ENCODE peak calls at places on chromosomes 3 and 15, in nine cellular contexts. One of them, this sample, is unnamed.

GRCh38 chr15:101023501-101024110 is 104.4 kb downstream of the LRRK1 start:
- DNase-seq in activated T-helper 1 cell treated with anti-CD3 and anti-CD28 coated beads, Interleukin-2, amount 50 U/mL, for 16 hours: no peak
- DNase-seq in activated naive CD8-positive, alpha-beta T cell treated with anti-CD3 and anti-CD28 coated beads for 36 hours: no peak
- DNase-seq in left colon: no peak
- DNase-seq in OCI-LY7: no peak
- DNase-seq in LHCN-M2: no peak
- DNase-seq in activated T-cell treated with anti-CD3 and anti-CD28 coated beads, Interleukin-2, amount 50 U/mL, for 72 hours: no peak
- DNase-seq in spleen: no peak
- DNase-seq in midbrain: no peak
- DNase-seq in this sample: peak; percentile 25

GRCh38 chr3:112813723-112814171 is 32.9 kb downstream of the CD200R1L start:
- DNase-seq in left colon: peak; percentile 9
- DNase-seq in midbrain: peak; percentile 22
- DNase-seq in LHCN-M2: no peak
- DNase-seq in activated T-cell treated with anti-CD3 and anti-CD28 coated beads, Interleukin-2, amount 50 U/mL, for 72 hours: no peak
- DNase-seq in activated naive CD8-positive, alpha-beta T cell treated with anti-CD3 and anti-CD28 coated beads for 36 hours: no peak
- DNase-seq in OCI-LY7: peak; percentile 89
- DNase-seq in spleen: peak; percentile 79
- DNase-seq in activated T-helper 1 cell treated with anti-CD3 and anti-CD28 coated beads, Interleukin-2, amount 50 U/mL, for 16 hours: no peak
- DNase-seq in this sample: no peak

GRCh38 chr15:20340331-20340811 is 201.2 kb downstream of the GOLGA6L6 start:
- DNase-seq in activated T-cell treated with anti-CD3 and anti-CD28 coated beads, Interleukin-2, amount 50 U/mL, for 72 hours: no peak
- DNase-seq in left colon: peak; percentile 50
- DNase-seq in activated naive CD8-positive, alpha-beta T cell treated with anti-CD3 and anti-CD28 coated beads for 36 hours: no peak
- DNase-seq in midbrain: no peak
- DNase-seq in spleen: peak; percentile 88
- DNase-seq in LHCN-M2: no peak
- DNase-seq in OCI-LY7: no peak
- DNase-seq in activated T-helper 1 cell treated with anti-CD3 and anti-CD28 coated beads, Interleukin-2, amount 50 U/mL, for 16 hours: peak; percentile 51
- DNase-seq in this sample: peak; percentile 95

GRCh38 chr3:52600258-52600657 is 63.9 kb downstream of the UQCC5 start:
- DNase-seq in LHCN-M2: no peak
- DNase-seq in midbrain: no peak
- DNase-seq in activated naive CD8-positive, alpha-beta T cell treated with anti-CD3 and anti-CD28 coated beads for 36 hours: no peak
- DNase-seq in left colon: no peak
- DNase-seq in activated T-helper 1 cell treated with anti-CD3 and anti-CD28 coated beads, Interleukin-2, amount 50 U/mL, for 16 hours: no peak
- DNase-seq in activated T-cell treated with anti-CD3 and anti-CD28 coated beads, Interleukin-2, amount 50 U/mL, for 72 hours: no peak
- DNase-seq in OCI-LY7: peak; percentile 9
- DNase-seq in spleen: no peak
- DNase-seq in this sample: no peak

GRCh38 chr3:57048052-57048671 is 12.3 kb upstream of the SPATA12 start:
- DNase-seq in left colon: no peak
- DNase-seq in midbrain: peak; percentile 45
- DNase-seq in activated T-helper 1 cell treated with anti-CD3 and anti-CD28 coated beads, Interleukin-2, amount 50 U/mL, for 16 hours: no peak
- DNase-seq in OCI-LY7: no peak
- DNase-seq in activated naive CD8-positive, alpha-beta T cell treated with anti-CD3 and anti-CD28 coated beads for 36 hours: no peak
- DNase-seq in LHCN-M2: peak; percentile 63
- DNase-seq in activated T-cell treated with anti-CD3 and anti-CD28 coated beads, Interleukin-2, amount 50 U/mL, for 72 hours: no peak
- DNase-seq in spleen: peak; percentile 44
- DNase-seq in this sample: peak; percentile 87

GRCh38 chr3:192816274-192816853 is 89.0 kb upstream of the FGF12 start:
- DNase-seq in OCI-LY7: peak; percentile 40
- DNase-seq in activated T-cell treated with anti-CD3 and anti-CD28 coated beads, Interleukin-2, amount 50 U/mL, for 72 hours: no peak
- DNase-seq in spleen: no peak
- DNase-seq in midbrain: peak; percentile 71
- DNase-seq in left colon: no peak
- DNase-seq in activated T-helper 1 cell treated with anti-CD3 and anti-CD28 coated beads, Interleukin-2, amount 50 U/mL, for 16 hours: no peak
- DNase-seq in LHCN-M2: peak; percentile 52
- DNase-seq in activated naive CD8-positive, alpha-beta T cell treated with anti-CD3 and anti-CD28 coated beads for 36 hours: no peak
- DNase-seq in this sample: no peak

GRCh38 chr3:58672880-58673279 is 6.3 kb upstream of the FAM3D start:
- DNase-seq in activated T-cell treated with anti-CD3 and anti-CD28 coated beads, Interleukin-2, amount 50 U/mL, for 72 hours: no peak
- DNase-seq in activated T-helper 1 cell treated with anti-CD3 and anti-CD28 coated beads, Interleukin-2, amount 50 U/mL, for 16 hours: no peak
- DNase-seq in OCI-LY7: no peak
- DNase-seq in activated naive CD8-positive, alpha-beta T cell treated with anti-CD3 and anti-CD28 coated beads for 36 hours: no peak
- DNase-seq in spleen: no peak
- DNase-seq in midbrain: no peak
- DNase-seq in left colon: no peak
- DNase-seq in LHCN-M2: no peak
- DNase-seq in this sample: no peak

GRCh38 chr3:177589921-177590336 is 392.6 kb upstream of the TBL1XR1 start:
- DNase-seq in left colon: no peak
- DNase-seq in LHCN-M2: peak; percentile 90
- DNase-seq in activated naive CD8-positive, alpha-beta T cell treated with anti-CD3 and anti-CD28 coated beads for 36 hours: peak; percentile 14
- DNase-seq in OCI-LY7: no peak
- DNase-seq in activated T-helper 1 cell treated with anti-CD3 and anti-CD28 coated beads, Interleukin-2, amount 50 U/mL, for 16 hours: no peak
- DNase-seq in activated T-cell treated with anti-CD3 and anti-CD28 coated beads, Interleukin-2, amount 50 U/mL, for 72 hours: peak; percentile 12
- DNase-seq in spleen: no peak
- DNase-seq in midbrain: no peak
- DNase-seq in this sample: no peak

GRCh38 chr15:101578443-101578894 is 73.7 kb downstream of the TM2D3 start:
- DNase-seq in activated T-helper 1 cell treated with anti-CD3 and anti-CD28 coated beads, Interleukin-2, amount 50 U/mL, for 16 hours: no peak
- DNase-seq in OCI-LY7: no peak
- DNase-seq in activated T-cell treated with anti-CD3 and anti-CD28 coated beads, Interleukin-2, amount 50 U/mL, for 72 hours: peak; percentile 16
- DNase-seq in midbrain: peak; percentile 26
- DNase-seq in LHCN-M2: no peak
- DNase-seq in activated naive CD8-positive, alpha-beta T cell treated with anti-CD3 and anti-CD28 coated beads for 36 hours: peak; percentile 15
- DNase-seq in spleen: no peak
- DNase-seq in left colon: peak; percentile 65
- DNase-seq in this sample: no peak

GRCh38 chr3:13451301-13451673 is 28.8 kb upstream of the HDAC11 start:
- DNase-seq in LHCN-M2: peak; percentile 19
- DNase-seq in OCI-LY7: no peak
- DNase-seq in activated T-helper 1 cell treated with anti-CD3 and anti-CD28 coated beads, Interleukin-2, amount 50 U/mL, for 16 hours: no peak
- DNase-seq in midbrain: no peak
- DNase-seq in activated naive CD8-positive, alpha-beta T cell treated with anti-CD3 and anti-CD28 coated beads for 36 hours: peak; percentile 41
- DNase-seq in left colon: no peak
- DNase-seq in spleen: no peak
- DNase-seq in activated T-cell treated with anti-CD3 and anti-CD28 coated beads, Interleukin-2, amount 50 U/mL, for 72 hours: peak; percentile 20
- DNase-seq in this sample: no peak

GRCh38 chr3:53809267-53809666 is 37.0 kb downstream of the CHDH start:
- DNase-seq in activated naive CD8-positive, alpha-beta T cell treated with anti-CD3 and anti-CD28 coated beads for 36 hours: no peak
- DNase-seq in OCI-LY7: no peak
- DNase-seq in spleen: no peak
- DNase-seq in activated T-cell treated with anti-CD3 and anti-CD28 coated beads, Interleukin-2, amount 50 U/mL, for 72 hours: no peak
- DNase-seq in midbrain: no peak
- DNase-seq in activated T-helper 1 cell treated with anti-CD3 and anti-CD28 coated beads, Interleukin-2, amount 50 U/mL, for 16 hours: no peak
- DNase-seq in left colon: no peak
- DNase-seq in LHCN-M2: no peak
- DNase-seq in this sample: no peak

GRCh38 chr3:155979746-155980145 is 109.3 kb downstream of the GMPS start:
- DNase-seq in LHCN-M2: peak; percentile 17
- DNase-seq in spleen: no peak
- DNase-seq in activated T-helper 1 cell treated with anti-CD3 and anti-CD28 coated beads, Interleukin-2, amount 50 U/mL, for 16 hours: no peak
- DNase-seq in activated T-cell treated with anti-CD3 and anti-CD28 coated beads, Interleukin-2, amount 50 U/mL, for 72 hours: no peak
- DNase-seq in activated naive CD8-positive, alpha-beta T cell treated with anti-CD3 and anti-CD28 coated beads for 36 hours: no peak
- DNase-seq in OCI-LY7: no peak
- DNase-seq in left colon: no peak
- DNase-seq in midbrain: no peak
- DNase-seq in this sample: no peak

GRCh38 chr3:10417849-10418248 is 87.5 kb downstream of the ATP2B2 start:
- DNase-seq in spleen: no peak
- DNase-seq in activated T-cell treated with anti-CD3 and anti-CD28 coated beads, Interleukin-2, amount 50 U/mL, for 72 hours: no peak
- DNase-seq in LHCN-M2: peak; percentile 32
- DNase-seq in activated T-helper 1 cell treated with anti-CD3 and anti-CD28 coated beads, Interleukin-2, amount 50 U/mL, for 16 hours: no peak
- DNase-seq in midbrain: no peak
- DNase-seq in left colon: no peak
- DNase-seq in activated naive CD8-positive, alpha-beta T cell treated with anti-CD3 and anti-CD28 coated beads for 36 hours: no peak
- DNase-seq in OCI-LY7: peak; percentile 31
- DNase-seq in this sample: no peak

GRCh38 chr3:99699841-99700240 is 61.4 kb downstream of the COL8A1 start:
- DNase-seq in spleen: no peak
- DNase-seq in LHCN-M2: no peak
- DNase-seq in midbrain: no peak
- DNase-seq in activated T-helper 1 cell treated with anti-CD3 and anti-CD28 coated beads, Interleukin-2, amount 50 U/mL, for 16 hours: no peak
- DNase-seq in OCI-LY7: no peak
- DNase-seq in activated naive CD8-positive, alpha-beta T cell treated with anti-CD3 and anti-CD28 coated beads for 36 hours: no peak
- DNase-seq in left colon: no peak
- DNase-seq in activated T-cell treated with anti-CD3 and anti-CD28 coated beads, Interleukin-2, amount 50 U/mL, for 72 hours: no peak
- DNase-seq in this sample: no peak

GRCh38 chr3:4749567-4750002 is 229.7 kb upstream of the BHLHE40 start:
- DNase-seq in OCI-LY7: no peak
- DNase-seq in LHCN-M2: no peak
- DNase-seq in activated T-cell treated with anti-CD3 and anti-CD28 coated beads, Interleukin-2, amount 50 U/mL, for 72 hours: no peak
- DNase-seq in spleen: no peak
- DNase-seq in activated T-helper 1 cell treated with anti-CD3 and anti-CD28 coated beads, Interleukin-2, amount 50 U/mL, for 16 hours: no peak
- DNase-seq in midbrain: no peak
- DNase-seq in activated naive CD8-positive, alpha-beta T cell treated with anti-CD3 and anti-CD28 coated beads for 36 hours: no peak
- DNase-seq in left colon: no peak
- DNase-seq in this sample: no peak

GRCh38 chr3:12303532-12303931 is 14.7 kb downstream of the PPARG start:
- DNase-seq in activated T-cell treated with anti-CD3 and anti-CD28 coated beads, Interleukin-2, amount 50 U/mL, for 72 hours: no peak
- DNase-seq in LHCN-M2: peak; percentile 92
- DNase-seq in left colon: no peak
- DNase-seq in OCI-LY7: no peak
- DNase-seq in activated naive CD8-positive, alpha-beta T cell treated with anti-CD3 and anti-CD28 coated beads for 36 hours: no peak
- DNase-seq in spleen: no peak
- DNase-seq in activated T-helper 1 cell treated with anti-CD3 and anti-CD28 coated beads, Interleukin-2, amount 50 U/mL, for 16 hours: no peak
- DNase-seq in midbrain: no peak
- DNase-seq in this sample: no peak

GRCh38 chr15:22942877-22943276 is 37.3 kb downstream of the CYFIP1 start:
- DNase-seq in activated T-helper 1 cell treated with anti-CD3 and anti-CD28 coated beads, Interleukin-2, amount 50 U/mL, for 16 hours: no peak
- DNase-seq in midbrain: no peak
- DNase-seq in activated T-cell treated with anti-CD3 and anti-CD28 coated beads, Interleukin-2, amount 50 U/mL, for 72 hours: no peak
- DNase-seq in spleen: no peak
- DNase-seq in activated naive CD8-positive, alpha-beta T cell treated with anti-CD3 and anti-CD28 coated beads for 36 hours: no peak
- DNase-seq in left colon: no peak
- DNase-seq in LHCN-M2: no peak
- DNase-seq in OCI-LY7: no peak
- DNase-seq in this sample: peak; percentile 43

GRCh38 chr3:133964547-133964946 is 65.2 kb downstream of the SLCO2A1 start:
- DNase-seq in activated T-cell treated with anti-CD3 and anti-CD28 coated beads, Interleukin-2, amount 50 U/mL, for 72 hours: no peak
- DNase-seq in activated T-helper 1 cell treated with anti-CD3 and anti-CD28 coated beads, Interleukin-2, amount 50 U/mL, for 16 hours: no peak
- DNase-seq in activated naive CD8-positive, alpha-beta T cell treated with anti-CD3 and anti-CD28 coated beads for 36 hours: no peak
- DNase-seq in spleen: peak; percentile 40
- DNase-seq in LHCN-M2: no peak
- DNase-seq in OCI-LY7: no peak
- DNase-seq in midbrain: no peak
- DNase-seq in left colon: no peak
- DNase-seq in this sample: peak; percentile 40

GRCh38 chr3:107676469-107677309 is 153.9 kb downstream of the BBX start:
- DNase-seq in left colon: no peak
- DNase-seq in activated T-helper 1 cell treated with anti-CD3 and anti-CD28 coated beads, Interleukin-2, amount 50 U/mL, for 16 hours: no peak
- DNase-seq in activated T-cell treated with anti-CD3 and anti-CD28 coated beads, Interleukin-2, amount 50 U/mL, for 72 hours: no peak
- DNase-seq in midbrain: peak; percentile 47
- DNase-seq in spleen: no peak
- DNase-seq in LHCN-M2: no peak
- DNase-seq in activated naive CD8-positive, alpha-beta T cell treated with anti-CD3 and anti-CD28 coated beads for 36 hours: no peak
- DNase-seq in OCI-LY7: peak; percentile 63
- DNase-seq in this sample: no peak

GRCh38 chr3:25527796-25528195 is 99.7 kb downstream of the RARB start:
- DNase-seq in left colon: no peak
- DNase-seq in LHCN-M2: no peak
- DNase-seq in activated T-helper 1 cell treated with anti-CD3 and anti-CD28 coated beads, Interleukin-2, amount 50 U/mL, for 16 hours: no peak
- DNase-seq in midbrain: no peak
- DNase-seq in activated naive CD8-positive, alpha-beta T cell treated with anti-CD3 and anti-CD28 coated beads for 36 hours: no peak
- DNase-seq in activated T-cell treated with anti-CD3 and anti-CD28 coated beads, Interleukin-2, amount 50 U/mL, for 72 hours: no peak
- DNase-seq in spleen: no peak
- DNase-seq in OCI-LY7: no peak
- DNase-seq in this sample: no peak

GRCh38 chr15:89551502-89551901 is 23.8 kb upstream of the TICRR start:
- DNase-seq in OCI-LY7: no peak
- DNase-seq in spleen: no peak
- DNase-seq in activated naive CD8-positive, alpha-beta T cell treated with anti-CD3 and anti-CD28 coated beads for 36 hours: no peak
- DNase-seq in left colon: no peak
- DNase-seq in LHCN-M2: no peak
- DNase-seq in midbrain: no peak
- DNase-seq in activated T-cell treated with anti-CD3 and anti-CD28 coated beads, Interleukin-2, amount 50 U/mL, for 72 hours: no peak
- DNase-seq in activated T-helper 1 cell treated with anti-CD3 and anti-CD28 coated beads, Interleukin-2, amount 50 U/mL, for 16 hours: no peak
- DNase-seq in this sample: no peak

GRCh38 chr3:31105438-31106077 is 211.1 kb upstream of the GADL1 start:
- DNase-seq in activated naive CD8-positive, alpha-beta T cell treated with anti-CD3 and anti-CD28 coated beads for 36 hours: no peak
- DNase-seq in midbrain: no peak
- DNase-seq in activated T-helper 1 cell treated with anti-CD3 and anti-CD28 coated beads, Interleukin-2, amount 50 U/mL, for 16 hours: no peak
- DNase-seq in LHCN-M2: peak; percentile 95
- DNase-seq in spleen: no peak
- DNase-seq in activated T-cell treated with anti-CD3 and anti-CD28 coated beads, Interleukin-2, amount 50 U/mL, for 72 hours: peak; percentile 30
- DNase-seq in OCI-LY7: no peak
- DNase-seq in left colon: no peak
- DNase-seq in this sample: no peak

GRCh38 chr3:128875556-128876120 is 3.8 kb upstream of the ACAD9 start:
- DNase-seq in spleen: peak; percentile 78
- DNase-seq in activated naive CD8-positive, alpha-beta T cell treated with anti-CD3 and anti-CD28 coated beads for 36 hours: peak; percentile 65
- DNase-seq in left colon: peak; percentile 44
- DNase-seq in midbrain: no peak
- DNase-seq in activated T-cell treated with anti-CD3 and anti-CD28 coated beads, Interleukin-2, amount 50 U/mL, for 72 hours: peak; percentile 78
- DNase-seq in LHCN-M2: peak; percentile 23
- DNase-seq in activated T-helper 1 cell treated with anti-CD3 and anti-CD28 coated beads, Interleukin-2, amount 50 U/mL, for 16 hours: peak; percentile 35
- DNase-seq in OCI-LY7: peak; percentile 54
- DNase-seq in this sample: no peak

GRCh38 chr3:193391902-193392301 is 13.3 kb upstream of the ATP13A5 start:
- DNase-seq in OCI-LY7: no peak
- DNase-seq in activated T-helper 1 cell treated with anti-CD3 and anti-CD28 coated beads, Interleukin-2, amount 50 U/mL, for 16 hours: no peak
- DNase-seq in LHCN-M2: no peak
- DNase-seq in activated naive CD8-positive, alpha-beta T cell treated with anti-CD3 and anti-CD28 coated beads for 36 hours: no peak
- DNase-seq in spleen: no peak
- DNase-seq in midbrain: no peak
- DNase-seq in activated T-cell treated with anti-CD3 and anti-CD28 coated beads, Interleukin-2, amount 50 U/mL, for 72 hours: no peak
- DNase-seq in left colon: no peak
- DNase-seq in this sample: no peak

GRCh38 chr15:97585408-97585807 is 375.1 kb upstream of the ARRDC4 start:
- DNase-seq in LHCN-M2: no peak
- DNase-seq in spleen: no peak
- DNase-seq in activated T-cell treated with anti-CD3 and anti-CD28 coated beads, Interleukin-2, amount 50 U/mL, for 72 hours: no peak
- DNase-seq in activated T-helper 1 cell treated with anti-CD3 and anti-CD28 coated beads, Interleukin-2, amount 50 U/mL, for 16 hours: no peak
- DNase-seq in midbrain: no peak
- DNase-seq in OCI-LY7: no peak
- DNase-seq in left colon: no peak
- DNase-seq in activated naive CD8-positive, alpha-beta T cell treated with anti-CD3 and anti-CD28 coated beads for 36 hours: no peak
- DNase-seq in this sample: no peak

GRCh38 chr3:25033407-25034029 is 394.5 kb upstream of the RARB start:
- DNase-seq in midbrain: peak; percentile 24
- DNase-seq in OCI-LY7: peak; percentile 56
- DNase-seq in LHCN-M2: peak; percentile 19
- DNase-seq in spleen: no peak
- DNase-seq in activated naive CD8-positive, alpha-beta T cell treated with anti-CD3 and anti-CD28 coated beads for 36 hours: peak; percentile 2
- DNase-seq in activated T-helper 1 cell treated with anti-CD3 and anti-CD28 coated beads, Interleukin-2, amount 50 U/mL, for 16 hours: no peak
- DNase-seq in activated T-cell treated with anti-CD3 and anti-CD28 coated beads, Interleukin-2, amount 50 U/mL, for 72 hours: peak; percentile 5
- DNase-seq in left colon: peak; percentile 33
- DNase-seq in this sample: no peak

GRCh38 chr3:14256561-14257342 is 78.1 kb downstream of the LSM3 start:
- DNase-seq in spleen: no peak
- DNase-seq in OCI-LY7: peak; percentile 55
- DNase-seq in midbrain: peak; percentile 27
- DNase-seq in left colon: peak; percentile 73
- DNase-seq in activated T-helper 1 cell treated with anti-CD3 and anti-CD28 coated beads, Interleukin-2, amount 50 U/mL, for 16 hours: no peak
- DNase-seq in activated T-cell treated with anti-CD3 and anti-CD28 coated beads, Interleukin-2, amount 50 U/mL, for 72 hours: no peak
- DNase-seq in LHCN-M2: no peak
- DNase-seq in activated naive CD8-positive, alpha-beta T cell treated with anti-CD3 and anti-CD28 coated beads for 36 hours: no peak
- DNase-seq in this sample: no peak

GRCh38 chr15:90915808-90916440 is 12.8 kb downstream of the MAN2A2 start:
- DNase-seq in activated T-helper 1 cell treated with anti-CD3 and anti-CD28 coated beads, Interleukin-2, amount 50 U/mL, for 16 hours: no peak
- DNase-seq in OCI-LY7: peak; percentile 74
- DNase-seq in midbrain: peak; percentile 6
- DNase-seq in LHCN-M2: no peak
- DNase-seq in activated naive CD8-positive, alpha-beta T cell treated with anti-CD3 and anti-CD28 coated beads for 36 hours: no peak
- DNase-seq in left colon: peak; percentile 34
- DNase-seq in spleen: peak; percentile 91
- DNase-seq in activated T-cell treated with anti-CD3 and anti-CD28 coated beads, Interleukin-2, amount 50 U/mL, for 72 hours: no peak
- DNase-seq in this sample: peak; percentile 91

GRCh38 chr3:158419820-158420653 is 151.0 kb upstream of the MLF1 start:
- DNase-seq in activated naive CD8-positive, alpha-beta T cell treated with anti-CD3 and anti-CD28 coated beads for 36 hours: no peak
- DNase-seq in left colon: no peak
- DNase-seq in activated T-cell treated with anti-CD3 and anti-CD28 coated beads, Interleukin-2, amount 50 U/mL, for 72 hours: no peak
- DNase-seq in LHCN-M2: no peak
- DNase-seq in OCI-LY7: no peak
- DNase-seq in spleen: no peak
- DNase-seq in midbrain: no peak
- DNase-seq in activated T-helper 1 cell treated with anti-CD3 and anti-CD28 coated beads, Interleukin-2, amount 50 U/mL, for 16 hours: no peak
- DNase-seq in this sample: no peak

GRCh38 chr3:168977696-168978374 is 685.7 kb downstream of the MECOM start:
- DNase-seq in LHCN-M2: peak; percentile 8
- DNase-seq in midbrain: no peak
- DNase-seq in spleen: no peak
- DNase-seq in OCI-LY7: no peak
- DNase-seq in activated naive CD8-positive, alpha-beta T cell treated with anti-CD3 and anti-CD28 coated beads for 36 hours: no peak
- DNase-seq in activated T-helper 1 cell treated with anti-CD3 and anti-CD28 coated beads, Interleukin-2, amount 50 U/mL, for 16 hours: no peak
- DNase-seq in activated T-cell treated with anti-CD3 and anti-CD28 coated beads, Interleukin-2, amount 50 U/mL, for 72 hours: no peak
- DNase-seq in left colon: no peak
- DNase-seq in this sample: no peak

GRCh38 chr3:30984855-30985793 is 90.7 kb upstream of the GADL1 start:
- DNase-seq in midbrain: no peak
- DNase-seq in activated T-cell treated with anti-CD3 and anti-CD28 coated beads, Interleukin-2, amount 50 U/mL, for 72 hours: no peak
- DNase-seq in left colon: no peak
- DNase-seq in LHCN-M2: no peak
- DNase-seq in spleen: no peak
- DNase-seq in activated T-helper 1 cell treated with anti-CD3 and anti-CD28 coated beads, Interleukin-2, amount 50 U/mL, for 16 hours: no peak
- DNase-seq in activated naive CD8-positive, alpha-beta T cell treated with anti-CD3 and anti-CD28 coated beads for 36 hours: no peak
- DNase-seq in OCI-LY7: no peak
- DNase-seq in this sample: no peak

This sample was measured in posterior vena cava.